ENCODE peak calls at places on chromosomes 1 and 21, in five cellular contexts. One of them, this sample, is unnamed.

GRCh38 chr1:178310685-178311105 is 186.1 kb downstream of the CLEC20A start:
- DNase-seq in effector memory CD4-positive, alpha-beta T cell: no peak
- DNase-seq in colonic mucosa: no peak
- DNase-seq in left ventricle myocardium inferior: no peak
- DNase-seq in CD4-positive, CD25-positive, alpha-beta regulatory T cell: peak; percentile 45
- DNase-seq in this sample: no peak

GRCh38 chr1:232435746-232436145 is 194.2 kb downstream of the SIPA1L2 start:
- DNase-seq in effector memory CD4-positive, alpha-beta T cell: no peak
- DNase-seq in colonic mucosa: no peak
- DNase-seq in left ventricle myocardium inferior: no peak
- DNase-seq in CD4-positive, CD25-positive, alpha-beta regulatory T cell: no peak
- DNase-seq in this sample: no peak

GRCh38 chr1:2791027-2791760 is 10.3 kb downstream of the TTC34 start:
- DNase-seq in effector memory CD4-positive, alpha-beta T cell: no peak
- DNase-seq in colonic mucosa: no peak
- DNase-seq in left ventricle myocardium inferior: no peak
- DNase-seq in CD4-positive, CD25-positive, alpha-beta regulatory T cell: no peak
- DNase-seq in this sample: peak; percentile 40

GRCh38 chr21:37232274-37233018 is 34.7 kb downstream of the VPS26C start:
- DNase-seq in effector memory CD4-positive, alpha-beta T cell: no peak
- DNase-seq in colonic mucosa: no peak
- DNase-seq in left ventricle myocardium inferior: no peak
- DNase-seq in CD4-positive, CD25-positive, alpha-beta regulatory T cell: no peak
- DNase-seq in this sample: no peak

GRCh38 chr1:58893257-58893869 is 109.5 kb upstream of the JUN start:
- DNase-seq in effector memory CD4-positive, alpha-beta T cell: no peak
- DNase-seq in colonic mucosa: peak; percentile 85
- DNase-seq in left ventricle myocardium inferior: peak; percentile 57
- DNase-seq in CD4-positive, CD25-positive, alpha-beta regulatory T cell: no peak
- DNase-seq in this sample: no peak

GRCh38 chr1:25780318-25781129 is 19.5 kb upstream of the SELENON start:
- DNase-seq in effector memory CD4-positive, alpha-beta T cell: no peak
- DNase-seq in colonic mucosa: no peak
- DNase-seq in left ventricle myocardium inferior: no peak
- DNase-seq in CD4-positive, CD25-positive, alpha-beta regulatory T cell: no peak
- DNase-seq in this sample: no peak

GRCh38 chr1:30889506-30889905 is 19.1 kb downstream of the SDC3 start:
- DNase-seq in effector memory CD4-positive, alpha-beta T cell: no peak
- DNase-seq in colonic mucosa: no peak
- DNase-seq in left ventricle myocardium inferior: no peak
- DNase-seq in CD4-positive, CD25-positive, alpha-beta regulatory T cell: no peak
- DNase-seq in this sample: no peak

GRCh38 chr1:13573586-13573985 is 10.0 kb upstream of the PDPN start:
- DNase-seq in effector memory CD4-positive, alpha-beta T cell: no peak
- DNase-seq in colonic mucosa: no peak
- DNase-seq in left ventricle myocardium inferior: no peak
- DNase-seq in CD4-positive, CD25-positive, alpha-beta regulatory T cell: no peak
- DNase-seq in this sample: no peak

GRCh38 chr1:62462370-62462769 is 25.5 kb downstream of the USP1 start:
- DNase-seq in effector memory CD4-positive, alpha-beta T cell: no peak
- DNase-seq in colonic mucosa: no peak
- DNase-seq in left ventricle myocardium inferior: no peak
- DNase-seq in CD4-positive, CD25-positive, alpha-beta regulatory T cell: peak; percentile 7
- DNase-seq in this sample: no peak

GRCh38 chr1:240474133-240474614 is 137.8 kb downstream of the GREM2 start:
- DNase-seq in effector memory CD4-positive, alpha-beta T cell: no peak
- DNase-seq in colonic mucosa: no peak
- DNase-seq in left ventricle myocardium inferior: no peak
- DNase-seq in CD4-positive, CD25-positive, alpha-beta regulatory T cell: no peak
- DNase-seq in this sample: no peak

GRCh38 chr1:100039571-100039970 is 69.8 kb downstream of the SLC35A3 start:
- DNase-seq in effector memory CD4-positive, alpha-beta T cell: no peak
- DNase-seq in colonic mucosa: no peak
- DNase-seq in left ventricle myocardium inferior: no peak
- DNase-seq in CD4-positive, CD25-positive, alpha-beta regulatory T cell: no peak
- DNase-seq in this sample: no peak
- H3K4me3 ChIP-seq in effector memory CD4-positive, alpha-beta T cell: peak overlapping the region; percentile 92
- H3K4me3 ChIP-seq in colonic mucosa: peak overlapping the region; percentile 73
- H3K4me3 ChIP-seq in left ventricle myocardium inferior: peak overlapping the region; percentile 97
- H3K4me3 ChIP-seq in CD4-positive, CD25-positive, alpha-beta regulatory T cell: peak overlapping the region; percentile 96
- H3K4me3 ChIP-seq in this sample: peak overlapping the region; percentile 99

DNA sequence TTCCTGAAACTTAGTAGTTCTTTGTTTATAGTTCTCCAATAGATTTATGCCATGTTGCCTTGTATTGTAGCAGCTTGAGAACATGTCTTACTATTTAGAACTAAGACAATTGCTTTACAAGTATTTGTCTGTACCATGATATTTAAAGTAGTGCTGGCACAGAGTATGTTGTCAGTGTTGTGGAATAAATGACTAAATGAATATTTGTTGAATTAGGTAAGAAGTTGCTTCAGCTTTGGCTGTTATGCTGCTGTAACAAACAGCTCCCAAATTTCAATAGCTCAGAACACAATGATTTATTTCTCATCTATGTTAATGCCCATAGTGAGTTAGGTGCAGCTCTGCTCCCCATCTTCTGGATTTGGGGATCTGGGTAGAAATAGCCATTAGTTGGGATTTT is 90.2 kb upstream of the VCAM1 start:
- DNase-seq in effector memory CD4-positive, alpha-beta T cell: no peak
- DNase-seq in colonic mucosa: no peak
- DNase-seq in left ventricle myocardium inferior: no peak
- DNase-seq in CD4-positive, CD25-positive, alpha-beta regulatory T cell: no peak
- DNase-seq in this sample: no peak
- H3K4me1 ChIP-seq in effector memory CD4-positive, alpha-beta T cell: no peaks in the 10 kb centered on the region
- H3K4me1 ChIP-seq in colonic mucosa: no peaks in the 10 kb centered on the region
- H3K4me1 ChIP-seq in left ventricle myocardium inferior: peaks cover 6% of the 10 kb centered on the region
- H3K4me1 ChIP-seq in CD4-positive, CD25-positive, alpha-beta regulatory T cell: no peaks in the 10 kb centered on the region
- H3K4me1 ChIP-seq in this sample: peaks cover 10% of the 10 kb centered on the region

GRCh38 chr1:204706838-204707509 is 21.4 kb upstream of the LRRN2 start:
- DNase-seq in effector memory CD4-positive, alpha-beta T cell: no peak
- DNase-seq in colonic mucosa: no peak
- DNase-seq in left ventricle myocardium inferior: no peak
- DNase-seq in CD4-positive, CD25-positive, alpha-beta regulatory T cell: no peak
- DNase-seq in this sample: no peak

GRCh38 chr1:204705888-204706837 is 20.6 kb upstream of the LRRN2 start:
- DNase-seq in effector memory CD4-positive, alpha-beta T cell: no peak
- DNase-seq in colonic mucosa: no peak
- DNase-seq in left ventricle myocardium inferior: no peak
- DNase-seq in CD4-positive, CD25-positive, alpha-beta regulatory T cell: peak; percentile 20
- DNase-seq in this sample: no peak

GRCh38 chr1:204704794-204705492 is 19.4 kb upstream of the LRRN2 start:
- DNase-seq in effector memory CD4-positive, alpha-beta T cell: no peak
- DNase-seq in colonic mucosa: no peak
- DNase-seq in left ventricle myocardium inferior: no peak
- DNase-seq in CD4-positive, CD25-positive, alpha-beta regulatory T cell: no peak
- DNase-seq in this sample: no peak

GRCh38 chr1:204703826-204704612 is 18.5 kb upstream of the LRRN2 start:
- DNase-seq in effector memory CD4-positive, alpha-beta T cell: no peak
- DNase-seq in colonic mucosa: no peak
- DNase-seq in left ventricle myocardium inferior: no peak
- DNase-seq in CD4-positive, CD25-positive, alpha-beta regulatory T cell: no peak
- DNase-seq in this sample: no peak

DNA sequence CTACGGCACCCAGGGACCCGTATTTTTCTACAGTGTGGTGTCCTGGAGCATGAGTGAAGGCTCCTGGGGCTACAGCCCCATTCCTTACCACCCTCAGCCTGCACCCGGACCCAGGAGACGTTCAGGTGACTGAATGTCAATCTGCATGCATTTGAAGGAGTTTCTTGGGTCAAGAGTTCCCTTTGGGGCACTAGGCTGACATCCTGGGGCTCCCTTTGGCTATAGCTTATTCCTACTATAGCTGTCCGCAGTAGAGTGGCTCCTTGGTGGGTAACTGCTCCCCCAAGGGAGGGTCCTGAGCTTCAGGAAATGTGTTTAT is 19.9 kb upstream of the LRRN2 start:
- DNase-seq in effector memory CD4-positive, alpha-beta T cell: no peak
- DNase-seq in colonic mucosa: no peak
- DNase-seq in left ventricle myocardium inferior: no peak
- DNase-seq in CD4-positive, CD25-positive, alpha-beta regulatory T cell: no peak
- DNase-seq in this sample: no peak
- H3K27ac ChIP-seq in effector memory CD4-positive, alpha-beta T cell: no peak overlapping the region
- H3K27ac ChIP-seq in colonic mucosa: no peak overlapping the region
- H3K27ac ChIP-seq in left ventricle myocardium inferior: no peak overlapping the region
- H3K27ac ChIP-seq in CD4-positive, CD25-positive, alpha-beta regulatory T cell: no peak overlapping the region
- H3K27ac ChIP-seq in this sample: no peak overlapping the region

DNA sequence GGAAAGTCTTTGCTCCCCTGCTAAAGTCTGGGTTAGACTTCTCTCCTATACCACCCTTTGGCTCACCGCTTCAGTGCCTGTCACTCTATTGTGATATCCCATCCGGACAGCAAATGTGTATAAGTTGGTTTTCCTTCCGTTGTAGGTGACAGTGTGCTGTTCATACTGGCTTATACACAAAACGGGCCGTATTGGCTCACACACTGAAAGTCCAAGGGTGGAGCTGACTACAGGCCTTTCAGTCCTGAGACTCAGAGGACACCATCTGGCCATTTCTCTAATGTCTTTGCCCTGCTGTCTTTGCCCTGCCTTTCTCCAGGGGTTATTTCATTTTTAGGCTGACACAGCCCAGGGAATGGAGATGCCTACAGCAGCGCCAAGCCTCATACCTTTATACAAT is 90.6 kb downstream of the URB2 start:
- DNase-seq in effector memory CD4-positive, alpha-beta T cell: no peak
- DNase-seq in colonic mucosa: no peak
- DNase-seq in left ventricle myocardium inferior: no peak
- DNase-seq in CD4-positive, CD25-positive, alpha-beta regulatory T cell: no peak
- DNase-seq in this sample: no peak
- H3K4me3 ChIP-seq in effector memory CD4-positive, alpha-beta T cell: no peak overlapping the region
- H3K4me3 ChIP-seq in colonic mucosa: no peak overlapping the region
- H3K4me3 ChIP-seq in left ventricle myocardium inferior: no peak overlapping the region
- H3K4me3 ChIP-seq in CD4-positive, CD25-positive, alpha-beta regulatory T cell: no peak overlapping the region
- H3K4me3 ChIP-seq in this sample: no peak overlapping the region

GRCh38 chr21:17795084-17796036 is 23.8 kb downstream of the C21orf91 start:
- DNase-seq in effector memory CD4-positive, alpha-beta T cell: no peak
- DNase-seq in colonic mucosa: no peak
- DNase-seq in left ventricle myocardium inferior: no peak
- DNase-seq in CD4-positive, CD25-positive, alpha-beta regulatory T cell: no peak
- DNase-seq in this sample: no peak
- H3K4me1 ChIP-seq in effector memory CD4-positive, alpha-beta T cell: peaks cover 52% of the 10 kb centered on the region
- H3K4me1 ChIP-seq in colonic mucosa: no peaks in the 10 kb centered on the region
- H3K4me1 ChIP-seq in left ventricle myocardium inferior: peaks cover 43% of the 10 kb centered on the region
- H3K4me1 ChIP-seq in CD4-positive, CD25-positive, alpha-beta regulatory T cell: peaks cover 84% of the 10 kb centered on the region
- H3K4me1 ChIP-seq in this sample: no peaks in the 10 kb centered on the region

DNA sequence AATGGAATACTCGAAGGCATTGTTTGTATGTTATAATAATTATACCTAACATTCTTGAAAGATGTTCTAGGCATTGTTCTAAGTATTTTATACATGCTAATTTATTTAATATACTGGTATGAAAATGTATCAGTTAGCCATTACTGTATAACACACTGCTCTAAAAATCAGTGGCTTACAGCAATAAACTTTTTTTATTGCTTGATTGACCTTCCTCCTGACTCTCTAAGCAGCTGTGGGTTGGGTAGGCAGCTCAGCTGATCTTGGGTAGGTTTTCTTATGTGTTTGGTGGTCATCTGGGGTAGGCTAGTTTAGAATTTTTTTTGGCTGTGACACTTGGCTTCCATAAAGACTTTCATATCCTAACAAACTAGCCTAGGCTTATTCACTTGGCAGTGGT is 100.2 kb upstream of the SYT6 start:
- DNase-seq in effector memory CD4-positive, alpha-beta T cell: no peak
- DNase-seq in colonic mucosa: no peak
- DNase-seq in left ventricle myocardium inferior: no peak
- DNase-seq in CD4-positive, CD25-positive, alpha-beta regulatory T cell: no peak
- DNase-seq in this sample: no peak
- H3K27ac ChIP-seq in effector memory CD4-positive, alpha-beta T cell: no peak overlapping the region
- H3K27ac ChIP-seq in colonic mucosa: no peak overlapping the region
- H3K27ac ChIP-seq in left ventricle myocardium inferior: no peak overlapping the region
- H3K27ac ChIP-seq in CD4-positive, CD25-positive, alpha-beta regulatory T cell: no peak overlapping the region
- H3K27ac ChIP-seq in this sample: no peak overlapping the region

GRCh38 chr1:6237093-6237492 is 1.3 kb upstream of the ICMT start:
- DNase-seq in effector memory CD4-positive, alpha-beta T cell: no peak
- DNase-seq in colonic mucosa: no peak
- DNase-seq in left ventricle myocardium inferior: no peak
- DNase-seq in CD4-positive, CD25-positive, alpha-beta regulatory T cell: no peak
- DNase-seq in this sample: no peak
- H3K4me3 ChIP-seq in effector memory CD4-positive, alpha-beta T cell: no peak overlapping the region
- H3K4me3 ChIP-seq in colonic mucosa: no peak overlapping the region
- H3K4me3 ChIP-seq in left ventricle myocardium inferior: no peak overlapping the region
- H3K4me3 ChIP-seq in CD4-positive, CD25-positive, alpha-beta regulatory T cell: no peak overlapping the region
- H3K4me3 ChIP-seq in this sample: no peak overlapping the region

GRCh38 chr1:35442737-35443136 is 114.5 kb downstream of the KIAA0319L start:
- DNase-seq in effector memory CD4-positive, alpha-beta T cell: no peak
- DNase-seq in colonic mucosa: no peak
- DNase-seq in left ventricle myocardium inferior: no peak
- DNase-seq in CD4-positive, CD25-positive, alpha-beta regulatory T cell: no peak
- DNase-seq in this sample: no peak
- H3K4me1 ChIP-seq in effector memory CD4-positive, alpha-beta T cell: no peaks in the 10 kb centered on the region
- H3K4me1 ChIP-seq in colonic mucosa: no peaks in the 10 kb centered on the region
- H3K4me1 ChIP-seq in left ventricle myocardium inferior: peaks cover 4% of the 10 kb centered on the region
- H3K4me1 ChIP-seq in CD4-positive, CD25-positive, alpha-beta regulatory T cell: no peaks in the 10 kb centered on the region
- H3K4me1 ChIP-seq in this sample: no peaks in the 10 kb centered on the region